ENCODE peak calls at places on chromosomes 4 and X, in four cellular contexts. K is H1, G is K562, B is GM12878. V is an unnamed sample.

GRCh38 chr4:86855572-86855971 is 6.4 kb upstream of the SLC10A6 start:
- DNase-seq in K (no peak), G (no peak), B (no peak), V (peak)

GRCh38 chr4:76504613-76505465 is 69.8 kb downstream of the SHROOM3 start:
- DNase-seq in K (no peak), G (peak), B (no peak), V (peak)

GRCh38 chr4:763191-763810 is 57.7 kb downstream of the PCGF3 start:
- DNase-seq in K (no peak), G (no peak), B (no peak), V (no peak)

GRCh38 chr4:8080754-8081065 is 77.9 kb downstream of the ABLIM2 start:
- DNase-seq in K (no peak), G (no peak), B (no peak), V (no peak)

GRCh38 chr4:119490335-119490734 is 138.3 kb downstream of the PDE5A start:
- DNase-seq in K (no peak), G (no peak), B (no peak), V (no peak)

GRCh38 chr4:105637409-105638258 is 70.9 kb downstream of the INTS12 start:
- DNase-seq in K (no peak), G (no peak), B (peak), V (no peak)

GRCh38 chrX:46254623-46255022 is 290.6 kb downstream of the ZNF674 start:
- DNase-seq in K (no peak), G (no peak), B (no peak), V (no peak)

GRCh38 chr4:136680761-136681160 is 851.5 kb downstream of the PCDH18 start:
- DNase-seq in K (no peak), G (no peak), B (no peak), V (no peak)

GRCh38 chr4:57211131-57211530 is 100.9 kb upstream of the IGFBP7 start:
- DNase-seq in K (no peak), G (no peak), B (no peak), V (no peak)

GRCh38 chr4:79049840-79050520 is 110.7 kb upstream of the PAQR3 start:
- DNase-seq in K (no peak), G (no peak), B (no peak), V (no peak)

DNA sequence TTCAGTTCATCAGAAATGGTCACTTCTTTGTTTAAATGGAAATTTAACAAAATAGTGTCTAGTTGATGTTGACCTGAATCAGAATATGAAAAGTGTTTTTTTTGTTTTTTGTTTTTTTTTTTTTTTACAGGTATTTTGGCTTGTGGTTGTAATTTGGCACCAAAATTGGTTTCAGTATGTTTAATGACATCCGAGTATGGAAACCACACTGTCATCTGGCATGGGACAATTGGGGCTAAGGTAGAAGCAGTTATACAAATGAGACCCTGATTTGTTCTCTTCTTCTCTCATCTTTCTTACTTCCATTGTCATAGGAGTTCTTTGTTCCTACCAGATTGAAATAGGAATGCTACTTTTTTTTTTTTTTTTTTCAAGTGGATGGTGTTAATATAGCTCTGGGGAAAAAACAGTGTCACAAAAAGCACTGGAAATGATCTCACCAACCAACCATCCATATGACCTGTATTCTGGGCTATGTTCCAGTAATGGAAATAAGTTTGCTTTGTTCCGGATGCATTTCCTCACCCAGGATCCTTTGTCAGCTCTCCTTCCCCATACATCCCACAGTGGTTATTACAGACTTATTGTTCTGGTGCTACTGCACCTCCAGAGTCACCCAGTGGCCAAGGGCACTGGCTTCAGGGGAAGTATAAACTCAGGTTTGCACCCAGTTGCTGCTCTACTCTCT is 95.8 kb downstream of the ATXN3L start:
- DNase-seq in K (no peak), G (no peak), B (no peak), V (peak)
- TF ChIP-seq EGR1 in K (no peak), G (no peak), B (no peak), V (no peak)

GRCh38 chr4:155566241-155566823 is 100.3 kb upstream of the GUCY1A1 start:
- DNase-seq in K (no peak), G (no peak), B (no peak), V (no peak)
- TF ChIP-seq EGR1 in K (no peak), G (no peak), B (no peak), V (no peak)

GRCh38 chrX:31423575-31424284 is 351.9 kb upstream of the FTHL17 start:
- DNase-seq in K (peak), G (peak), B (no peak), V (no peak)
- TF ChIP-seq EGR1 in K (no peak), G (no peak), B (no peak), V (no peak)

GRCh38 chr4:39542633-39543393 is 15.6 kb upstream of the UGDH start:
- DNase-seq in K (no peak), G (no peak), B (no peak), V (no peak)

GRCh38 chr4:39544580-39545315 is 17.5 kb upstream of the UGDH start:
- DNase-seq in K (no peak), G (no peak), B (no peak), V (no peak)

GRCh38 chr4:39548425-39549067 is 21.3 kb upstream of the UGDH start:
- DNase-seq in K (no peak), G (no peak), B (no peak), V (no peak)
- TF ChIP-seq EGR1 in K (no peak), G (no peak), B (no peak), V (no peak)

GRCh38 chrX:139196890-139197289 is 333.6 kb upstream of the F9 start:
- DNase-seq in K (no peak), G (no peak), B (no peak), V (no peak)
- TF ChIP-seq EGR1 in K (no peak), G (no peak), B (no peak), V (no peak)

GRCh38 chr4:127311371-127311770 is 321.4 kb upstream of the INTU start:
- DNase-seq in K (no peak), G (no peak), B (no peak), V (no peak)
- TF ChIP-seq EGR1 in K (no peak), G (no peak), B (no peak), V (no peak)

GRCh38 chr4:140857111-140857510 is 100.9 kb upstream of the TBC1D9 start:
- DNase-seq in K (no peak), G (no peak), B (no peak), V (peak)

GRCh38 chr4:140861359-140862181 is 105.4 kb upstream of the TBC1D9 start:
- DNase-seq in K (peak), G (peak), B (peak), V (peak)

GRCh38 chr4:140851804-140852203 is 95.6 kb upstream of the TBC1D9 start:
- DNase-seq in K (no peak), G (no peak), B (no peak), V (no peak)

GRCh38 chr4:140858897-140859296 is 102.7 kb upstream of the TBC1D9 start:
- DNase-seq in K (no peak), G (no peak), B (no peak), V (no peak)

GRCh38 chr4:140856692-140857091 is 100.5 kb upstream of the TBC1D9 start:
- DNase-seq in K (no peak), G (no peak), B (no peak), V (peak)
- TF ChIP-seq EGR1 in K (no peak), G (no peak), B (no peak), V (peak)

DNA sequence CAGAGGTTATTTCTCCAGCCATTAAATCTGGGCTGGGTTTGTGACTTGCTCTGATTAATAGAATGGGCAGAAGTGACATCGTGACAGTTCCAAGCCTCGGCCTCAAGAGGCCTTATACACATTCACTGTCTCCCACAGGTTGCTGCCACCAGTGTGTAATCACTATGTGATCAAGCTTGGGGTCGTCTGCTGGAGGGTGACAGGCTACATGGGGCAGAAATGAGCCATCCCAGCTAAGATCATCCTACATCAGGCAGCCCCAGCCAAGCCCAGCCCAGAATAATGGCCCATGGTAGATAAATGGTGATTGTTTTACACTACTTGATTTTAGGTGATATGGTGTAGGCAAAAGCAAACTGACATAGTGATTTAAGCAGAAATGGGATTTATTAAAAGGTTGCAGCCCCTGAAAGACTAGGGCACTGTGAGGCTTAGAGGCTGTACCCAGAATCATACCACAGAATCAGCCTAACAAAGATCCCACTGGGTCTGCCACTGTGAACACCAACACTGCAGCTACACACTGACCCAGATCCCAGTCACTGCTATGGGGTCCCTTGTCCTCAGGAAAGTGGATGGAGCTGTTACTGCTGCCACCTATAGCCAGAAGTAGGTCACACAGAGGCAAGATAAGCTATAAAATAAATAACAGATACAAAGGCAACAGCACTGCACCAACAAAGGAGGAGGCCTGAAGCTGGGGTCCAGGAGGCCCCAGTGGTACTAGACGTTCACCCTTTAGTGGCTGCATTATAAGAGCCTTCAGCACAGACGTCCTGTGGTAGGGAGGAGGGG is 159.6 kb upstream of the RBPJ start:
- DNase-seq in K (no peak), G (no peak), B (no peak), V (no peak)
- TF ChIP-seq EGR1 in K (no peak), G (no peak), B (no peak), V (no peak)

GRCh38 chr4:2797545-2798305 is 4.8 kb downstream of the SH3BP2 start:
- DNase-seq in K (no peak), G (no peak), B (no peak), V (no peak)

GRCh38 chr4:2797188-2797544 is 4.3 kb downstream of the SH3BP2 start:
- DNase-seq in K (no peak), G (no peak), B (no peak), V (no peak)

GRCh38 chr4:2795558-2796260 is 2.8 kb downstream of the SH3BP2 start:
- DNase-seq in K (no peak), G (no peak), B (no peak), V (no peak)

GRCh38 chr4:2794707-2795557 is 2.0 kb downstream of the SH3BP2 start:
- DNase-seq in K (no peak), G (no peak), B (no peak), V (no peak)

DNA sequence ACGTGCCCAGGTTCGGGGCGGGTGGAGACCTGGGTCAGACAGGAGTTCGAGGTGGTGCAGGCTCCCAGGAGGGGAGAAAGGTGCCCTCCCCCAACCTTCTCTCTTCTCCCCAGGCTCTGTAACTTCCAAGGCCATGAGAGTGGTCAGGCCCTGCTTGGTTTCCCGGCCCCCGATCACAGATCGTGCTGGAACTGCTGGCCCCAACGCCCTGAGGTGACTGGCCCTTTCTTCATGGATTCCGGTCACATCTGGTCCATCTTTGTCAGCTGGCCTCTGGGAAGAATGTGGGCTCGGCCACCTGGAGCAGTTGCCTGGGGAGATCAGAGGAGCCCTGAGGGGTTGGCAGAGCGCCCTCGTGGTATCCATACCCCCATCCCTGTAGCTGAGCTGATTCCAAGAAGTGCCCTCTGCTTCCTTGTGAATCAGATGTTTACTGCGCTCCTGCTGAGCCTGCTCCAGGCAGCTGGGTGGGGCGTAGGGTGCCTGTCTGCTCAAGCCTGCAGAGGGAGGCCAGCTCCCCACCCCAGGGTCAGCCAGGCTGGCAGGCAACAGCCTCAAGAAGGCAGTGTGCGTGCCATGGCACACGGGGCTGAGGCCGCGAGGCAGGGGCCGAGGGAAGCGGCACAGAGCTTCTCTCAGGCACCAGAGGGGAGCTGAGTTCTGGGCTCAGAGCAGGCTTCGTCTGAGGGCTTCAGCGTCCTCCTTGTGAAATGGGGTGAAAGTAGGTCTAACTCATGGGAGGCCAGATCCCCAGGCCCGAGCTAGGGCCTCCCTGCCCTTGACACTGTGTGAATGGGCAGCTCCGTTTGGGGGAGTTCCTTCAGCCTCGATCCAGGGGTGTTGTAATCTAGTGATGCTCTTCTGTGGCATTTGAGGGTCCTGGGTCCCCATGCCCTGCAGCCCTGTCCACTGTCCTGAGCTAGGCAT is 3.6 kb downstream of the SH3BP2 start:
- DNase-seq in K (no peak), G (no peak), B (no peak), V (no peak)
- TF ChIP-seq EGR1 in K (no peak), G (no peak), B (no peak), V (no peak)

GRCh38 chrX:1074755-1075154 is 137.7 kb downstream of the CRLF2 start:
- DNase-seq in K (no peak), G (no peak), B (no peak), V (no peak)

GRCh38 chrX:1075156-1075555 is 137.3 kb downstream of the CRLF2 start:
- DNase-seq in K (no peak), G (no peak), B (no peak), V (no peak)

GRCh38 chrX:1075741-1076140 is 136.7 kb downstream of the CRLF2 start:
- DNase-seq in K (no peak), G (no peak), B (no peak), V (no peak)

GRCh38 chrX:1074172-1074571 is 138.3 kb downstream of the CRLF2 start:
- DNase-seq in K (no peak), G (no peak), B (no peak), V (no peak)

DNA sequence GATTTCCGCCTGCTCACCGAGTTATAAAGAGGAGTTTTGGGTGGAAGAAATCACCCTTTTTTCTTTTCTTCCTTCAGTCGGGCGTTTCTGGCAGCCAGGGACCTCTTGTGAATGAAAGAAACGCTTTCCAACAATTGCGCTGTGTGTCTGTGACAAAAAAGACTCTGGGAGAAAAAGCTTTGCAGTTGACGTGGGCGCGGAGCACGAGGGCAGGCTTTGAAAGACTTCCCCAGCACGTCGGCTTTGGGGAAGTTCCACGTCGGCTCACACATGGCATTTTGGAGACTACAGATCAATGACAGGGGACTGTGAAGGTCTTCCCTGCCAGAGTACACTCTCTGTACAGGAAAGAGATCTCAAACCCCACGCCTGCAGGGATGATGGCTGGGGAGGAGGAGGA is 135.3 kb downstream of the CRLF2 start:
- DNase-seq in K (no peak), G (no peak), B (no peak), V (no peak)
- TF ChIP-seq EGR1 in K (no peak), G (no peak), B (no peak), V (no peak)